ENCODE peak calls at places on chromosome 10, in five cellular contexts. G is PC-9; H is SJCRH30; F is stimulated activated CD4-positive, alpha-beta T cell treated with anti-CD3 and anti-CD28 coated beads, Interleukin-1b, Interleukin-23, amount 100 ng/mL, for 4 hours; O is Ammon's horn. C is an unnamed sample.

GRCh38 chr10:3782456-3783312 is 2.3 kb downstream of the KLF6 start:
- DNase-seq in F (no peak), H (peak; percentile 65), G (peak; percentile 68), O (peak; percentile 91), C (peak; percentile 73)

GRCh38 chr10:124802313-124802675 is 675 bp downstream of the ABRAXAS2 start:
- DNase-seq in F (no peak), G (no peak), H (no peak), O (peak; percentile 12), C (no peak)

GRCh38 chr10:2925631-2926030 is 141.7 kb upstream of the PFKP start:
- DNase-seq in O (peak; percentile 65), H (peak; percentile 12), F (no peak), G (no peak), C (peak; percentile 20)

GRCh38 chr10:31897506-31897905 is 31.1 kb downstream of the ARHGAP12 start:
- DNase-seq in F (no peak), O (no peak), G (no peak), H (no peak), C (no peak)

GRCh38 chr10:71727429-71728217 is 8.0 kb upstream of the C10orf105 start:
- DNase-seq in G (peak; percentile 60), H (peak; percentile 49), O (peak; percentile 41), F (no peak), C (no peak)

GRCh38 chr10:69051303-69051702 is 36.6 kb upstream of the SRGN start:
- DNase-seq in H (no peak), O (peak; percentile 73), G (no peak), F (no peak), C (no peak)

GRCh38 chr10:26755443-26755903 is 58.0 kb downstream of the PDSS1 start:
- DNase-seq in G (no peak), F (no peak), H (no peak), O (no peak), C (no peak)

GRCh38 chr10:21015838-21016237 is 118.7 kb upstream of the NEBL start:
- DNase-seq in H (no peak), G (no peak), F (no peak), O (no peak), C (no peak)

GRCh38 chr10:91190876-91191580 is 29.4 kb upstream of the PCGF5 start:
- DNase-seq in F (no peak), G (no peak), H (no peak), O (peak; percentile 71), C (no peak)

GRCh38 chr10:88901610-88902327 is 21.7 kb downstream of the STAMBPL1 start:
- DNase-seq in H (no peak), G (no peak), F (no peak), O (peak; percentile 49), C (no peak)

GRCh38 chr10:30373596-30374327 is 24.7 kb upstream of the MTPAP start:
- DNase-seq in F (no peak), O (no peak), H (no peak), G (no peak), C (no peak)

C was measured in cerebellar cortex.